ENCODE peak calls at places on chromosome 17, in four cellular contexts. One of them, this sample, is unnamed.
A peak's percentile ranks its signal among the peaks of the same experiment; 100 is the strongest.

GRCh38 chr17:5821057-5821456 is 236.7 kb upstream of the NLRP1 start:
- DNase-seq in suprapubic skin: no peak
- DNase-seq in A549: peak; percentile 48
- DNase-seq in stomach: no peak
- DNase-seq in this sample: no peak

GRCh38 chr17:1480747-1481465 is 11.6 kb downstream of the MYO1C start:
- DNase-seq in suprapubic skin: no peak
- DNase-seq in A549: no peak
- DNase-seq in stomach: no peak
- DNase-seq in this sample: no peak

GRCh38 chr17:53837131-53837530 is 14.4 kb downstream of the KIF2B start:
- DNase-seq in suprapubic skin: no peak
- DNase-seq in A549: no peak
- DNase-seq in stomach: no peak
- DNase-seq in this sample: no peak

GRCh38 chr17:45775148-45775547 is 9.0 kb upstream of the CRHR1 start:
- DNase-seq in suprapubic skin: no peak
- DNase-seq in A549: no peak
- DNase-seq in stomach: no peak
- DNase-seq in this sample: no peak

GRCh38 chr17:17840751-17841591 is 4.2 kb upstream of the SREBF1 start:
- DNase-seq in suprapubic skin: no peak
- DNase-seq in A549: no peak
- DNase-seq in stomach: no peak
- DNase-seq in this sample: peak; percentile 65

GRCh38 chr17:73272906-73273218 is 11.2 kb upstream of the CPSF4L start:
- DNase-seq in suprapubic skin: no peak
- DNase-seq in A549: no peak
- DNase-seq in stomach: no peak
- DNase-seq in this sample: no peak

GRCh38 chr17:54916721-54917120 is 16.1 kb downstream of the TOM1L1 start:
- DNase-seq in suprapubic skin: no peak
- DNase-seq in A549: no peak
- DNase-seq in stomach: no peak
- DNase-seq in this sample: no peak

GRCh38 chr17:17200831-17201230 is 5.3 kb downstream of the PLD6 start:
- DNase-seq in suprapubic skin: no peak
- DNase-seq in A549: no peak
- DNase-seq in stomach: no peak
- DNase-seq in this sample: no peak

GRCh38 chr17:1709403-1709891 is 730 bp downstream of the TLCD2 start:
- DNase-seq in suprapubic skin: peak; percentile 73
- DNase-seq in A549: peak; percentile 52
- DNase-seq in stomach: no peak
- DNase-seq in this sample: no peak

GRCh38 chr17:48161127-48161905 is 53.8 kb downstream of the SNX11 start:
- DNase-seq in suprapubic skin: no peak
- DNase-seq in A549: no peak
- DNase-seq in stomach: no peak
- DNase-seq in this sample: no peak

GRCh38 chr17:73064084-73064938 is 28.2 kb downstream of the SLC39A11 start:
- DNase-seq in suprapubic skin: no peak
- DNase-seq in A549: no peak
- DNase-seq in stomach: peak; percentile 34
- DNase-seq in this sample: no peak

GRCh38 chr17:35748323-35748960 is 4.6 kb downstream of the GAS2L2 start:
- DNase-seq in suprapubic skin: no peak
- DNase-seq in A549: no peak
- DNase-seq in stomach: peak; percentile 88
- DNase-seq in this sample: no peak

GRCh38 chr17:83176272-83176955 is 97.0 kb downstream of the METRNL start:
- DNase-seq in suprapubic skin: no peak
- DNase-seq in A549: no peak
- DNase-seq in stomach: no peak
- DNase-seq in this sample: no peak

GRCh38 chr17:44314869-44315661 is 6.7 kb downstream of the RUNDC3A start:
- DNase-seq in suprapubic skin: no peak
- DNase-seq in A549: peak; percentile 73
- DNase-seq in stomach: peak; percentile 40
- DNase-seq in this sample: no peak

GRCh38 chr17:30357476-30357875 is 21.3 kb upstream of the CPD start:
- DNase-seq in suprapubic skin: no peak
- DNase-seq in A549: no peak
- DNase-seq in stomach: no peak
- DNase-seq in this sample: no peak

GRCh38 chr17:34254146-34254545 is 939 bp upstream of the CCL2 start:
- DNase-seq in suprapubic skin: no peak
- DNase-seq in A549: peak; percentile 31
- DNase-seq in stomach: no peak
- DNase-seq in this sample: no peak

GRCh38 chr17:17421346-17422216 is 55.2 kb upstream of the MED9 start:
- DNase-seq in suprapubic skin: peak; percentile 34
- DNase-seq in A549: no peak
- DNase-seq in stomach: no peak
- DNase-seq in this sample: no peak

GRCh38 chr17:39674702-39675389 is 6.6 kb downstream of the PNMT start:
- DNase-seq in suprapubic skin: peak; percentile 61
- DNase-seq in A549: peak; percentile 23
- DNase-seq in stomach: peak; percentile 57
- DNase-seq in this sample: no peak

GRCh38 chr17:76695059-76695892 is 15.5 kb downstream of the MXRA7 start:
- DNase-seq in suprapubic skin: no peak
- DNase-seq in A549: no peak
- DNase-seq in stomach: no peak
- DNase-seq in this sample: no peak

GRCh38 chr17:2393954-2394749 is 6.7 kb downstream of the MNT start:
- DNase-seq in suprapubic skin: peak; percentile 78
- DNase-seq in A549: no peak
- DNase-seq in stomach: no peak
- DNase-seq in this sample: no peak

GRCh38 chr17:73877962-73878361 is 233.7 kb upstream of the SDK2 start:
- DNase-seq in suprapubic skin: no peak
- DNase-seq in A549: no peak
- DNase-seq in stomach: no peak
- DNase-seq in this sample: no peak

GRCh38 chr17:35189291-35189690 is 4.9 kb downstream of the SLC35G3 start:
- DNase-seq in suprapubic skin: no peak
- DNase-seq in A549: no peak
- DNase-seq in stomach: no peak
- DNase-seq in this sample: no peak

GRCh38 chr17:44102845-44103622 is 20.4 kb downstream of the HDAC5 start:
- DNase-seq in suprapubic skin: no peak
- DNase-seq in A549: no peak
- DNase-seq in stomach: no peak
- DNase-seq in this sample: no peak

GRCh38 chr17:74825952-74826713 is 33.6 kb downstream of the GRIN2C start:
- DNase-seq in suprapubic skin: no peak
- DNase-seq in A549: no peak
- DNase-seq in stomach: no peak
- DNase-seq in this sample: no peak

GRCh38 chr17:80730739-80731138 is 186.1 kb downstream of the RPTOR start:
- DNase-seq in suprapubic skin: no peak
- DNase-seq in A549: no peak
- DNase-seq in stomach: no peak
- DNase-seq in this sample: no peak

GRCh38 chr17:46831573-46832305 is 13.2 kb upstream of the WNT3 start:
- DNase-seq in suprapubic skin: no peak
- DNase-seq in A549: no peak
- DNase-seq in stomach: no peak
- DNase-seq in this sample: no peak

GRCh38 chr17:75552847-75553552 is 27.5 kb downstream of the LLGL2 start:
- DNase-seq in suprapubic skin: no peak
- DNase-seq in A549: peak; percentile 36
- DNase-seq in stomach: no peak
- DNase-seq in this sample: no peak

GRCh38 chr17:2799653-2800052 is 3.4 kb downstream of the RAP1GAP2 start:
- DNase-seq in suprapubic skin: no peak
- DNase-seq in A549: no peak
- DNase-seq in stomach: no peak
- DNase-seq in this sample: no peak

GRCh38 chr17:68441064-68441770 is 16.1 kb downstream of the WIPI1 start:
- DNase-seq in suprapubic skin: peak; percentile 53
- DNase-seq in A549: no peak
- DNase-seq in stomach: no peak
- DNase-seq in this sample: no peak

GRCh38 chr17:12388206-12388605 is 277.5 kb upstream of the MYOCD start:
- DNase-seq in suprapubic skin: no peak
- DNase-seq in A549: peak; percentile 47
- DNase-seq in stomach: no peak
- DNase-seq in this sample: no peak

GRCh38 chr17:51643702-51644490 is 383.6 kb downstream of the UTP18 start:
- DNase-seq in suprapubic skin: no peak
- DNase-seq in A549: peak; percentile 51
- DNase-seq in stomach: no peak
- DNase-seq in this sample: no peak

GRCh38 chr17:74523308-74523707 is 8.0 kb downstream of the CD300LB start:
- DNase-seq in suprapubic skin: no peak
- DNase-seq in A549: no peak
- DNase-seq in stomach: no peak
- DNase-seq in this sample: no peak

GRCh38 chr17:42260318-42260717 is 15.9 kb downstream of the STAT5B start:
- DNase-seq in suprapubic skin: no peak
- DNase-seq in A549: no peak
- DNase-seq in stomach: no peak
- DNase-seq in this sample: no peak

GRCh38 chr17:44095647-44096496 is 25.3 kb downstream of the G6PC3 start:
- DNase-seq in suprapubic skin: no peak
- DNase-seq in A549: peak; percentile 94
- DNase-seq in stomach: no peak
- DNase-seq in this sample: no peak

GRCh38 chr17:51613255-51613654 is 352.9 kb downstream of the UTP18 start:
- DNase-seq in suprapubic skin: no peak
- DNase-seq in A549: no peak
- DNase-seq in stomach: no peak
- DNase-seq in this sample: no peak

GRCh38 chr17:76048711-76049110 is 21.6 kb upstream of the EVPL start:
- DNase-seq in suprapubic skin: no peak
- DNase-seq in A549: no peak
- DNase-seq in stomach: no peak
- DNase-seq in this sample: no peak

GRCh38 chr17:4014148-4014927 is 50.1 kb upstream of the ATP2A3 start:
- DNase-seq in suprapubic skin: no peak
- DNase-seq in A549: no peak
- DNase-seq in stomach: no peak
- DNase-seq in this sample: no peak
- TF ChIP-seq EP300 in suprapubic skin: no peak
- TF ChIP-seq EP300 in A549: no peak
- TF ChIP-seq EP300 in stomach: no peak
- TF ChIP-seq EP300 in this sample: no peak

GRCh38 chr17:8826808-8827435 is 27.8 kb upstream of the MFSD6L start:
- DNase-seq in suprapubic skin: no peak
- DNase-seq in A549: no peak
- DNase-seq in stomach: no peak
- DNase-seq in this sample: no peak
- TF ChIP-seq POLR2A in suprapubic skin: no peak
- TF ChIP-seq POLR2A in A549: no peak
- TF ChIP-seq POLR2A in stomach: no peak
- TF ChIP-seq POLR2A in this sample: no peak

DNA sequence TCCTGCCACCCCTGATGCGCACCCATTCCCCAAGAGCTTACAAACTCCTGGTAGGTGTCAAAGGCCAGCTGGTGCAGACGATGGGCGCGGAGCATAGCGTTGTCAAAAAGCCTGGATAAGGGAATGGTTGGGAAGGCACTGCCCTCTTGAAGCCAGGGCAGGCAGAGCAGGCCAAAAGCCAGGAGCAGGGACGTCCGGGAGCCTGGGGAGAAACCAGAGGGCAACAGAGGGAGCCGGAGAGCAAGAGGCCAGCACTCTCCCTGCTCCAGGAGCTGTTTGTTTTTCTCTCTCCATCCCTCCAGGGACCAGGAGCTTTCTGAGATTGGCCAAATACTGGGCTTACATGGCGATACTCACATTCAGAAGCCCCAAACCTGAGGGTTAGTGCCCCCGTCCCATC is 334 bp downstream of the GH1 start:
- DNase-seq in suprapubic skin: peak; percentile 41
- DNase-seq in A549: peak; percentile 26
- DNase-seq in stomach: no peak
- DNase-seq in this sample: no peak
- H3K4me3 ChIP-seq in suprapubic skin: no peak overlapping the region
- H3K4me3 ChIP-seq in A549: no peak overlapping the region
- H3K4me3 ChIP-seq in stomach: no peak overlapping the region
- H3K4me3 ChIP-seq in this sample: no peak overlapping the region

GRCh38 chr17:28950017-28950751 is 1.1 kb downstream of the PHF12 start:
- DNase-seq in suprapubic skin: peak; percentile 85
- DNase-seq in A549: peak; percentile 64
- DNase-seq in stomach: peak; percentile 39
- DNase-seq in this sample: no peak
- TF ChIP-seq EP300 in suprapubic skin: no peak
- TF ChIP-seq EP300 in A549: no peak
- TF ChIP-seq EP300 in stomach: no peak
- TF ChIP-seq EP300 in this sample: no peak

GRCh38 chr17:59842901-59843652 is 49.7 kb downstream of the TUBD1 start:
- DNase-seq in suprapubic skin: no peak
- DNase-seq in A549: peak; percentile 98
- DNase-seq in stomach: peak; percentile 74
- DNase-seq in this sample: peak; percentile 28
- TF ChIP-seq POLR2A in suprapubic skin: peak; percentile 16
- TF ChIP-seq POLR2A in A549: peak; percentile 95
- TF ChIP-seq POLR2A in stomach: no peak
- TF ChIP-seq POLR2A in this sample: peak; percentile 38

GRCh38 chr17:56595831-56596740 is 2.6 kb downstream of the NOG start:
- DNase-seq in suprapubic skin: no peak
- DNase-seq in A549: no peak
- DNase-seq in stomach: no peak
- DNase-seq in this sample: no peak

GRCh38 chr17:56596741-56597494 is 3.4 kb downstream of the NOG start:
- DNase-seq in suprapubic skin: no peak
- DNase-seq in A549: no peak
- DNase-seq in stomach: no peak
- DNase-seq in this sample: no peak

GRCh38 chr17:56598471-56598870 is 5.0 kb downstream of the NOG start:
- DNase-seq in suprapubic skin: no peak
- DNase-seq in A549: no peak
- DNase-seq in stomach: no peak
- DNase-seq in this sample: no peak

GRCh38 chr17:56599093-56599492 is 5.6 kb downstream of the NOG start:
- DNase-seq in suprapubic skin: no peak
- DNase-seq in A549: no peak
- DNase-seq in stomach: no peak
- DNase-seq in this sample: no peak

GRCh38 chr17:56597495-56597990 is 4.0 kb downstream of the NOG start:
- DNase-seq in suprapubic skin: no peak
- DNase-seq in A549: no peak
- DNase-seq in stomach: no peak
- DNase-seq in this sample: no peak
- H3K4me3 ChIP-seq in suprapubic skin: peak overlapping the region; percentile 39
- H3K4me3 ChIP-seq in A549: peak overlapping the region; percentile 37
- H3K4me3 ChIP-seq in stomach: peak overlapping the region; percentile 34
- H3K4me3 ChIP-seq in this sample: peak overlapping the region; percentile 22

GRCh38 chr17:32931686-32932085 is 3.7 kb downstream of the TMEM98 start:
- DNase-seq in suprapubic skin: no peak
- DNase-seq in A549: no peak
- DNase-seq in stomach: no peak
- DNase-seq in this sample: no peak
- TF ChIP-seq EP300 in suprapubic skin: no peak
- TF ChIP-seq EP300 in A549: no peak
- TF ChIP-seq EP300 in stomach: no peak
- TF ChIP-seq EP300 in this sample: no peak